ENCODE peak calls at places on chromosomes 2 and 18, in four cellular contexts. J is fibroblast of lung, E is PC-9, V is HCT116. G is an unnamed sample.

GRCh38 chr2:233460726-233461431 is 105.7 kb downstream of the USP40 start:
- DNase-seq in J (no peak), E (peak), V (no peak), G (no peak)

GRCh38 chr18:28512357-28512756 is 335.4 kb upstream of the CDH2 start:
- DNase-seq in J (no peak), E (no peak), V (no peak), G (no peak)

GRCh38 chr2:184814428-184814827 is 216.1 kb downstream of the ZNF804A start:
- DNase-seq in J (no peak), E (no peak), V (no peak), G (no peak)

GRCh38 chr2:215528555-215528954 is 92.7 kb upstream of the FN1 start:
- DNase-seq in J (peak), E (no peak), V (no peak), G (peak)

GRCh38 chr2:121999273-121999672 is 243.8 kb downstream of the TSN start:
- DNase-seq in J (peak), E (no peak), V (no peak), G (peak)

GRCh38 chr2:83602753-83603152 is 856.3 kb downstream of the SUCLG1 start:
- DNase-seq in J (no peak), E (no peak), V (no peak), G (no peak)

GRCh38 chr2:11177871-11178598 is 22.8 kb downstream of the SLC66A3 start:
- DNase-seq in J (peak), E (no peak), V (no peak), G (peak)

GRCh38 chr2:60312618-60313017 is 240.8 kb downstream of the BCL11A start:
- DNase-seq in J (no peak), E (no peak), V (no peak), G (no peak)

GRCh38 chr2:118706371-118706770 is 141.1 kb downstream of the EN1 start:
- DNase-seq in J (no peak), E (no peak), V (no peak), G (no peak)

GRCh38 chr2:239939736-239940483 is 85.2 kb downstream of the NDUFA10 start:
- DNase-seq in J (no peak), E (no peak), V (no peak), G (no peak)

GRCh38 chr18:25805323-25805722 is 285.1 kb downstream of the SS18 start:
- DNase-seq in J (peak), E (no peak), V (no peak), G (peak)

GRCh38 chr2:65227035-65227470 is 578 bp upstream of the ACTR2 start:
- DNase-seq in J (peak), E (no peak), V (no peak), G (peak)

GRCh38 chr2:27021253-27021801 is 11.4 kb upstream of the TMEM214 start:
- DNase-seq in J (peak), E (peak), V (no peak), G (peak)

GRCh38 chr18:73790582-73790981 is 357.1 kb downstream of the FBXO15 start:
- DNase-seq in J (no peak), E (no peak), V (no peak), G (no peak)

GRCh38 chr2:105712981-105713596 is 31.6 kb upstream of the NCK2 start:
- DNase-seq in J (peak), E (no peak), V (no peak), G (peak)

GRCh38 chr2:71971493-71971892 is 176.2 kb downstream of the CYP26B1 start:
- DNase-seq in J (no peak), E (no peak), V (no peak), G (no peak)

GRCh38 chr2:189608160-189608559 is 27.6 kb upstream of the SLC40A1 start:
- DNase-seq in J (no peak), E (no peak), V (no peak), G (no peak)

GRCh38 chr2:137776697-137777096 is 187.6 kb upstream of the HNMT start:
- DNase-seq in J (no peak), E (no peak), V (no peak), G (no peak)

GRCh38 chr2:238635637-238636036 is 208.9 kb downstream of the ASB1 start:
- DNase-seq in J (peak), E (no peak), V (no peak), G (peak)

GRCh38 chr2:231533086-231533776 is 3.0 kb upstream of the NMUR1 start:
- DNase-seq in J (no peak), E (no peak), V (no peak), G (no peak)

GRCh38 chr2:231532189-231533035 is 2.2 kb upstream of the NMUR1 start:
- DNase-seq in J (no peak), E (no peak), V (no peak), G (no peak)

GRCh38 chr2:231531408-231532188 is 1.4 kb upstream of the NMUR1 start:
- DNase-seq in J (peak), E (no peak), V (no peak), G (no peak)

GRCh38 chr2:231535961-231536360 is 5.7 kb upstream of the NMUR1 start:
- DNase-seq in J (no peak), E (no peak), V (no peak), G (no peak)

GRCh38 chr2:231533777-231534125 is 3.5 kb upstream of the NMUR1 start:
- DNase-seq in J (no peak), E (no peak), V (no peak), G (no peak)
- H3K27ac ChIP-seq in J (no peak), E (no peak), V (no peak), G (no peak)

DNA sequence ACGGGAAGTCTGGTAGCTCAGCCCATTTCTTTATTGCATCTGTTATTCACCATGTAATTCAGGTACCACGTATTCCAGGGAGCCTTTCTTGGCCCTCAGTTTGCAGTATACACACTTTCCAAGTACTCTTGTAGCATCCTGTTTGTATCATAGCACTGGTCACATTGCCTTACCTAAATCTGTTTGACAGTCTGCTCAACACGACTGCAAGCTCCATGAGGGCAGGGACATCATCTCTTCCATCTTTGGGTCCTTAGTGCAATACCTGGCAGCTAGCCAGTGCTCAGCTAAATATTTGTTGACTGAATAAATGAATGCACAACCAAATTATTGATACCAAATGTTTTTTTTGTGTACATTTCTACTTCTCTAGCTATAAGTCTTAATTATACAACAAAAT is 11.2 kb upstream of the IL18R1 start:
- DNase-seq in J (no peak), E (no peak), V (no peak), G (no peak)
- H2AFZ ChIP-seq in J (no peak), E (no peak), V (no peak), G (no peak)

GRCh38 chr2:50607746-50608145 is 424.2 kb downstream of the NRXN1 start:
- DNase-seq in J (no peak), E (no peak), V (no peak), G (no peak)

GRCh38 chr2:50611261-50612020 is 420.5 kb downstream of the NRXN1 start:
- DNase-seq in J (no peak), E (no peak), V (no peak), G (no peak)

GRCh38 chr2:50606860-50607259 is 425.1 kb downstream of the NRXN1 start:
- DNase-seq in J (no peak), E (no peak), V (no peak), G (no peak)
- TF ChIP-seq CTCF in J (peak), E (no peak), V (peak), G (no peak)

DNA sequence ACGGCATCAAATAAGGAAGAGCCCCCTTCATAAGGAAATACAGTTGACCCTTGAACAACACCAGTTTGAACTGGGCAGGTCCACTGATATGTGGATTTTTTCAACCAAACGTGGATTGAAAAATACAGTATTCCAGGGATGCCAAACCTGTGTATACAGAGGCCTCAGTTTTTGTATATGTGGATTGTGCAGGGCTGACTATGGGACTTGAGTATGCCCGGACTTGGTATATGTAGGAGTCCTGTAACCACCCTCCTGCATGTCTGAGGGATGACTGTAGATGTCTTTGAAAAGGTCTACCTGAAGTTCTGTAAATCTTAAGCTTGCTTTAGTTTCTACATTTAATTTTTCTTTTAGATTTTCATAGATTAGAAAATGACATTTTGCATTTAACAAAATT is 50.0 kb downstream of the EML4 start:
- DNase-seq in J (no peak), E (no peak), V (no peak), G (no peak)
- H3K27ac ChIP-seq in J (no peak), E (no peak), V (no peak), G (no peak)

GRCh38 chr2:199979841-199980628 is 24.7 kb downstream of the MAIP1 start:
- DNase-seq in J (peak), E (peak), V (peak), G (peak)
- H2AFZ ChIP-seq in J (peak), E (no peak), V (no peak), G (peak)

DNA sequence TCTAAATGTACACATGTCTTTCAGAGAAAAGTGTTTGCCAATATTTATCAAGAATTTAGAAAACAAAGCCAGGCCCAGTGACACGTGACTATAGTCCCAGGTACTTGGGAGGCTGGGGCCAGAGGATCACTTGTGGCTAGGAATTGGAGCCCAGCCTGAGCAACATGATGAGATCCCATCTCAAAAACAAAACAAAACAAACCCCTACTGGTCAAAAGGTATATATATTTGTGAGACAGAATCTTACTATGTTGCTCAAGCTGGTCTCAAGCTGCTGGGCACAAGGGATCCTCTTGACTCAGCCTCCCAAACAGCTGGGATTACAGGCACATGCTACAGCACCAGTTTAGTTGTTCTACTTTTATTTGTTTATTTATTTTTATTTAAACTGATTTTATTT is 79.2 kb downstream of the ZDBF2 start:
- DNase-seq in J (no peak), E (no peak), V (peak), G (no peak)
- TF ChIP-seq CTCF in J (no peak), E (no peak), V (peak), G (no peak)

DNA sequence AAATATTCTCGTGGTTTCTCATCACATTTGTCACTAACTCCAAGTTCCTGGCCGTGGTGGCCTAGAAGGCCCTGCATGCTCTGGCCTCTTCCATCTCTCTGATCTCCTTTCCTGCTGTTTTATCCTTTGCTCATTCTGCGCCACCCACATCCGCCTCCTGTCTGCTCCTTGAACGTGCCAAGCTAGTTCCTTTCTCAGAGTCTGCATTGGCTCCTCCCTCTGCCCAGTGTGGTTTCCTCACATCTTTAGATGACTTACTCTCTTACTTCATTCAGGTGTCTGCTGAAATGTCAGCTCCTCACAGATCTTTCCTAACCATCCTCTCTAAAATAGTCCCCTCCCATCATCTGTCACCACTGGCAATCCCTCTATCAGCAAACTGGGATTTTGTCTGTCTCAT is 158.6 kb upstream of the RBMS1 start:
- DNase-seq in J (peak), E (no peak), V (no peak), G (peak)
- H3K27ac ChIP-seq in J (no peak), E (no peak), V (no peak), G (no peak)